ENCODE peak calls at places on chromosomes 16 and 17, in seven cellular contexts. One of them, this sample, is unnamed. For H3K27me3, the result is how much of the 10 kb centered on the place peaks cover.

GRCh38 chr16:12067714-12068401 is 91.3 kb downstream of the SNX29 start:
- DNase-seq in transverse colon: peak
- DNase-seq in SJSA1: peak
- DNase-seq in A673: peak
- DNase-seq in lower lobe of right lung: no peak
- DNase-seq in aorta: peak
- DNase-seq in right cardiac atrium: no peak
- DNase-seq in this sample: peak

GRCh38 chr17:622356-622755 is 92.3 kb downstream of the VPS53 start:
- DNase-seq in SJSA1: no peak
- DNase-seq in lower lobe of right lung: no peak
- DNase-seq in transverse colon: no peak
- DNase-seq in right cardiac atrium: no peak
- DNase-seq in aorta: no peak
- DNase-seq in A673: peak
- DNase-seq in this sample: no peak

GRCh38 chr17:12620200-12620720 is 45.4 kb upstream of the MYOCD start:
- DNase-seq in right cardiac atrium: no peak
- DNase-seq in SJSA1: peak
- DNase-seq in lower lobe of right lung: no peak
- DNase-seq in aorta: no peak
- DNase-seq in transverse colon: no peak
- DNase-seq in A673: peak
- DNase-seq in this sample: no peak

GRCh38 chr17:77753691-77754265 is 204.7 kb upstream of the TNRC6C start:
- DNase-seq in A673: no peak
- DNase-seq in right cardiac atrium: no peak
- DNase-seq in lower lobe of right lung: no peak
- DNase-seq in transverse colon: no peak
- DNase-seq in aorta: peak
- DNase-seq in SJSA1: no peak
- DNase-seq in this sample: peak

GRCh38 chr17:68775338-68775737 is 174.2 kb upstream of the FAM20A start:
- DNase-seq in right cardiac atrium: no peak
- DNase-seq in lower lobe of right lung: no peak
- DNase-seq in aorta: no peak
- DNase-seq in A673: peak
- DNase-seq in transverse colon: no peak
- DNase-seq in SJSA1: no peak
- DNase-seq in this sample: no peak

GRCh38 chr17:1002771-1003555 is 6.0 kb downstream of the TIMM22 start:
- DNase-seq in SJSA1: no peak
- DNase-seq in A673: no peak
- DNase-seq in lower lobe of right lung: no peak
- DNase-seq in right cardiac atrium: peak
- DNase-seq in aorta: peak
- DNase-seq in transverse colon: no peak
- DNase-seq in this sample: no peak

GRCh38 chr17:6458416-6458950 is 14.2 kb downstream of the PIMREG start:
- DNase-seq in aorta: peak
- DNase-seq in transverse colon: no peak
- DNase-seq in SJSA1: no peak
- DNase-seq in lower lobe of right lung: peak
- DNase-seq in A673: no peak
- DNase-seq in right cardiac atrium: no peak
- DNase-seq in this sample: peak

GRCh38 chr16:79400462-79401149 is 199.9 kb downstream of the MAF start:
- DNase-seq in transverse colon: peak
- DNase-seq in aorta: no peak
- DNase-seq in A673: no peak
- DNase-seq in right cardiac atrium: no peak
- DNase-seq in SJSA1: no peak
- DNase-seq in lower lobe of right lung: no peak
- DNase-seq in this sample: no peak

GRCh38 chr17:47621293-47622178 is 28.2 kb upstream of the KPNB1 start:
- DNase-seq in A673: peak
- DNase-seq in right cardiac atrium: peak
- DNase-seq in aorta: peak
- DNase-seq in transverse colon: no peak
- DNase-seq in lower lobe of right lung: no peak
- DNase-seq in SJSA1: peak
- DNase-seq in this sample: no peak

GRCh38 chr17:65055708-65056638 is 567 bp downstream of the GNA13 start:
- DNase-seq in aorta: peak
- DNase-seq in lower lobe of right lung: peak
- DNase-seq in transverse colon: peak
- DNase-seq in A673: peak
- DNase-seq in SJSA1: peak
- DNase-seq in right cardiac atrium: peak
- DNase-seq in this sample: peak

GRCh38 chr17:55426851-55427586 is 5.4 kb upstream of the MMD start:
- DNase-seq in transverse colon: no peak
- DNase-seq in aorta: no peak
- DNase-seq in lower lobe of right lung: no peak
- DNase-seq in right cardiac atrium: no peak
- DNase-seq in A673: no peak
- DNase-seq in SJSA1: no peak
- DNase-seq in this sample: no peak

GRCh38 chr17:7843536-7844291 is 9.7 kb downstream of the KDM6B start:
- DNase-seq in aorta: peak
- DNase-seq in transverse colon: peak
- DNase-seq in A673: peak
- DNase-seq in SJSA1: peak
- DNase-seq in lower lobe of right lung: peak
- DNase-seq in right cardiac atrium: peak
- DNase-seq in this sample: peak

GRCh38 chr16:22813223-22813945 is 578 bp upstream of the HS3ST2 start:
- DNase-seq in lower lobe of right lung: peak
- DNase-seq in aorta: peak
- DNase-seq in transverse colon: peak
- DNase-seq in A673: peak
- DNase-seq in right cardiac atrium: peak
- DNase-seq in SJSA1: peak
- DNase-seq in this sample: no peak

GRCh38 chr17:34601431-34601830 is 22.0 kb downstream of the TMEM132E start:
- DNase-seq in right cardiac atrium: no peak
- DNase-seq in transverse colon: no peak
- DNase-seq in SJSA1: no peak
- DNase-seq in A673: no peak
- DNase-seq in aorta: no peak
- DNase-seq in lower lobe of right lung: no peak
- DNase-seq in this sample: no peak
- H3K27me3 ChIP-seq in right cardiac atrium: under half
- H3K27me3 ChIP-seq in transverse colon: under half
- H3K27me3 ChIP-seq in SJSA1: under half
- H3K27me3 ChIP-seq in A673: under half
- H3K27me3 ChIP-seq in aorta: under half
- H3K27me3 ChIP-seq in lower lobe of right lung: under half
- H3K27me3 ChIP-seq in this sample: under half

GRCh38 chr17:70879389-70879788 is 710.1 kb downstream of the KCNJ2 start:
- DNase-seq in aorta: no peak
- DNase-seq in SJSA1: no peak
- DNase-seq in right cardiac atrium: no peak
- DNase-seq in lower lobe of right lung: no peak
- DNase-seq in A673: no peak
- DNase-seq in transverse colon: no peak
- DNase-seq in this sample: no peak

GRCh38 chr17:70871180-70871818 is 702.0 kb downstream of the KCNJ2 start:
- DNase-seq in aorta: no peak
- DNase-seq in transverse colon: no peak
- DNase-seq in SJSA1: no peak
- DNase-seq in right cardiac atrium: no peak
- DNase-seq in A673: no peak
- DNase-seq in lower lobe of right lung: no peak
- DNase-seq in this sample: no peak

GRCh38 chr17:70872194-70872593 is 702.9 kb downstream of the KCNJ2 start:
- DNase-seq in lower lobe of right lung: no peak
- DNase-seq in aorta: no peak
- DNase-seq in SJSA1: no peak
- DNase-seq in A673: no peak
- DNase-seq in right cardiac atrium: no peak
- DNase-seq in transverse colon: no peak
- DNase-seq in this sample: no peak

GRCh38 chr17:70881093-70881492 is 711.8 kb downstream of the KCNJ2 start:
- DNase-seq in SJSA1: no peak
- DNase-seq in A673: peak
- DNase-seq in lower lobe of right lung: no peak
- DNase-seq in right cardiac atrium: no peak
- DNase-seq in transverse colon: no peak
- DNase-seq in aorta: no peak
- DNase-seq in this sample: no peak

GRCh38 chr17:70875729-70876344 is 706.5 kb downstream of the KCNJ2 start:
- DNase-seq in aorta: no peak
- DNase-seq in lower lobe of right lung: no peak
- DNase-seq in transverse colon: no peak
- DNase-seq in SJSA1: no peak
- DNase-seq in right cardiac atrium: no peak
- DNase-seq in A673: no peak
- DNase-seq in this sample: no peak
- H3K27me3 ChIP-seq in aorta: under half
- H3K27me3 ChIP-seq in lower lobe of right lung: under half
- H3K27me3 ChIP-seq in transverse colon: under half
- H3K27me3 ChIP-seq in SJSA1: under half
- H3K27me3 ChIP-seq in right cardiac atrium: under half
- H3K27me3 ChIP-seq in A673: under half
- H3K27me3 ChIP-seq in this sample: under half

GRCh38 chr16:1177750-1178149 is 24.8 kb downstream of the CACNA1H start:
- DNase-seq in right cardiac atrium: no peak
- DNase-seq in SJSA1: no peak
- DNase-seq in transverse colon: no peak
- DNase-seq in A673: no peak
- DNase-seq in aorta: no peak
- DNase-seq in lower lobe of right lung: no peak
- DNase-seq in this sample: no peak
- H3K27me3 ChIP-seq in right cardiac atrium: under half
- H3K27me3 ChIP-seq in SJSA1: under half
- H3K27me3 ChIP-seq in transverse colon: under half
- H3K27me3 ChIP-seq in A673: under half
- H3K27me3 ChIP-seq in aorta: under half
- H3K27me3 ChIP-seq in lower lobe of right lung: under half
- H3K27me3 ChIP-seq in this sample: under half

GRCh38 chr17:50308666-50309065 is 34.4 kb downstream of the TMEM92 start:
- DNase-seq in aorta: no peak
- DNase-seq in lower lobe of right lung: no peak
- DNase-seq in A673: no peak
- DNase-seq in transverse colon: no peak
- DNase-seq in SJSA1: no peak
- DNase-seq in right cardiac atrium: no peak
- DNase-seq in this sample: no peak

GRCh38 chr17:50311112-50311460 is 34.8 kb upstream of the XYLT2 start:
- DNase-seq in transverse colon: no peak
- DNase-seq in lower lobe of right lung: no peak
- DNase-seq in A673: no peak
- DNase-seq in right cardiac atrium: no peak
- DNase-seq in SJSA1: no peak
- DNase-seq in aorta: no peak
- DNase-seq in this sample: no peak

GRCh38 chr17:50311483-50311882 is 34.4 kb upstream of the XYLT2 start:
- DNase-seq in SJSA1: no peak
- DNase-seq in A673: no peak
- DNase-seq in transverse colon: no peak
- DNase-seq in lower lobe of right lung: no peak
- DNase-seq in aorta: peak
- DNase-seq in right cardiac atrium: no peak
- DNase-seq in this sample: no peak

GRCh38 chr17:50312311-50312710 is 33.6 kb upstream of the XYLT2 start:
- DNase-seq in right cardiac atrium: no peak
- DNase-seq in transverse colon: no peak
- DNase-seq in aorta: peak
- DNase-seq in SJSA1: no peak
- DNase-seq in A673: no peak
- DNase-seq in lower lobe of right lung: no peak
- DNase-seq in this sample: no peak

GRCh38 chr17:50310455-50311111 is 35.3 kb upstream of the XYLT2 start:
- DNase-seq in lower lobe of right lung: no peak
- DNase-seq in A673: no peak
- DNase-seq in aorta: no peak
- DNase-seq in right cardiac atrium: no peak
- DNase-seq in transverse colon: no peak
- DNase-seq in SJSA1: no peak
- DNase-seq in this sample: no peak
- H3K27me3 ChIP-seq in lower lobe of right lung: under half
- H3K27me3 ChIP-seq in A673: half or more
- H3K27me3 ChIP-seq in aorta: under half
- H3K27me3 ChIP-seq in right cardiac atrium: under half
- H3K27me3 ChIP-seq in transverse colon: under half
- H3K27me3 ChIP-seq in SJSA1: under half
- H3K27me3 ChIP-seq in this sample: under half

GRCh38 chr16:8576141-8577004 is 13.9 kb downstream of the TMEM114 start:
- DNase-seq in lower lobe of right lung: no peak
- DNase-seq in right cardiac atrium: no peak
- DNase-seq in transverse colon: no peak
- DNase-seq in SJSA1: no peak
- DNase-seq in aorta: no peak
- DNase-seq in A673: peak
- DNase-seq in this sample: no peak
- H3K27me3 ChIP-seq in lower lobe of right lung: under half
- H3K27me3 ChIP-seq in right cardiac atrium: under half
- H3K27me3 ChIP-seq in transverse colon: under half
- H3K27me3 ChIP-seq in SJSA1: under half
- H3K27me3 ChIP-seq in aorta: under half
- H3K27me3 ChIP-seq in A673: under half
- H3K27me3 ChIP-seq in this sample: under half

GRCh38 chr17:80262291-80262690 is 1.6 kb downstream of the RNF213 start:
- DNase-seq in SJSA1: no peak
- DNase-seq in transverse colon: no peak
- DNase-seq in lower lobe of right lung: no peak
- DNase-seq in right cardiac atrium: no peak
- DNase-seq in A673: no peak
- DNase-seq in aorta: no peak
- DNase-seq in this sample: no peak
- H3K27me3 ChIP-seq in SJSA1: under half
- H3K27me3 ChIP-seq in transverse colon: under half
- H3K27me3 ChIP-seq in lower lobe of right lung: under half
- H3K27me3 ChIP-seq in right cardiac atrium: under half
- H3K27me3 ChIP-seq in A673: under half
- H3K27me3 ChIP-seq in aorta: under half
- H3K27me3 ChIP-seq in this sample: under half

GRCh38 chr17:9200197-9200662 is 178.9 kb downstream of the NTN1 start:
- DNase-seq in aorta: no peak
- DNase-seq in lower lobe of right lung: no peak
- DNase-seq in A673: no peak
- DNase-seq in right cardiac atrium: no peak
- DNase-seq in SJSA1: no peak
- DNase-seq in transverse colon: no peak
- DNase-seq in this sample: peak
- H3K27me3 ChIP-seq in aorta: under half
- H3K27me3 ChIP-seq in lower lobe of right lung: under half
- H3K27me3 ChIP-seq in A673: under half
- H3K27me3 ChIP-seq in right cardiac atrium: under half
- H3K27me3 ChIP-seq in SJSA1: under half
- H3K27me3 ChIP-seq in transverse colon: under half
- H3K27me3 ChIP-seq in this sample: under half

GRCh38 chr17:79814966-79815835 is 18.3 kb upstream of the CBX8 start:
- DNase-seq in aorta: no peak
- DNase-seq in lower lobe of right lung: peak
- DNase-seq in transverse colon: peak
- DNase-seq in SJSA1: no peak
- DNase-seq in right cardiac atrium: peak
- DNase-seq in A673: no peak
- DNase-seq in this sample: no peak
- H3K27me3 ChIP-seq in aorta: under half
- H3K27me3 ChIP-seq in lower lobe of right lung: half or more
- H3K27me3 ChIP-seq in transverse colon: half or more
- H3K27me3 ChIP-seq in SJSA1: under half
- H3K27me3 ChIP-seq in right cardiac atrium: under half
- H3K27me3 ChIP-seq in A673: under half
- H3K27me3 ChIP-seq in this sample: half or more

This sample was measured in spleen.